ENCODE peak calls at places on chromosomes 11 and 22, in five cellular contexts. One of them, this sample, is unnamed.

GRCh38 chr22:46150615-46151423 is 493 bp downstream of the PPARA start:
- DNase-seq in body of pancreas: peak; percentile 52
- DNase-seq in GM03348: peak; percentile 48
- DNase-seq in frontal cortex: peak; percentile 55
- DNase-seq in CD4-positive, alpha-beta T cell: peak; percentile 24
- DNase-seq in this sample: no peak

GRCh38 chr22:50342651-50343540 is at the start of gene PPP6R2:
- DNase-seq in body of pancreas: peak; percentile 88
- DNase-seq in frontal cortex: peak; percentile 90
- DNase-seq in GM03348: peak; percentile 97
- DNase-seq in CD4-positive, alpha-beta T cell: peak; percentile 88
- DNase-seq in this sample: peak; percentile 57

GRCh38 chr11:13668957-13669521 is 571 bp downstream of the FAR1 start:
- DNase-seq in body of pancreas: peak; percentile 47
- DNase-seq in GM03348: peak; percentile 59
- DNase-seq in frontal cortex: no peak
- DNase-seq in CD4-positive, alpha-beta T cell: peak; percentile 44
- DNase-seq in this sample: peak; percentile 51

GRCh38 chr11:73693877-73694525 is 47.6 kb downstream of the PLEKHB1 start:
- DNase-seq in body of pancreas: no peak
- DNase-seq in GM03348: no peak
- DNase-seq in CD4-positive, alpha-beta T cell: no peak
- DNase-seq in frontal cortex: no peak
- DNase-seq in this sample: no peak

GRCh38 chr22:50267591-50268390 is 2.4 kb downstream of the MAPK11 start:
- DNase-seq in body of pancreas: peak; percentile 75
- DNase-seq in CD4-positive, alpha-beta T cell: peak; percentile 53
- DNase-seq in GM03348: peak; percentile 98
- DNase-seq in frontal cortex: no peak
- DNase-seq in this sample: no peak

GRCh38 chr11:46330154-46330886 is 16.9 kb upstream of the DGKZ start:
- DNase-seq in body of pancreas: no peak
- DNase-seq in CD4-positive, alpha-beta T cell: no peak
- DNase-seq in GM03348: no peak
- DNase-seq in frontal cortex: no peak
- DNase-seq in this sample: no peak

GRCh38 chr11:75203641-75204011 is 36.9 kb upstream of the TPBGL start:
- DNase-seq in body of pancreas: no peak
- DNase-seq in CD4-positive, alpha-beta T cell: no peak
- DNase-seq in GM03348: no peak
- DNase-seq in frontal cortex: no peak
- DNase-seq in this sample: no peak

GRCh38 chr11:88402192-88402715 is 64.7 kb upstream of the CTSC start:
- DNase-seq in GM03348: peak; percentile 34
- DNase-seq in body of pancreas: no peak
- DNase-seq in CD4-positive, alpha-beta T cell: no peak
- DNase-seq in frontal cortex: no peak
- DNase-seq in this sample: no peak

GRCh38 chr22:38017272-38017920 is 33.0 kb upstream of the SOX10 start:
- DNase-seq in CD4-positive, alpha-beta T cell: no peak
- DNase-seq in body of pancreas: peak; percentile 59
- DNase-seq in frontal cortex: peak; percentile 69
- DNase-seq in GM03348: peak; percentile 79
- DNase-seq in this sample: peak; percentile 78

GRCh38 chr11:12001152-12001551 is 7.3 kb downstream of the DKK3 start:
- DNase-seq in frontal cortex: no peak
- DNase-seq in CD4-positive, alpha-beta T cell: no peak
- DNase-seq in body of pancreas: no peak
- DNase-seq in GM03348: no peak
- DNase-seq in this sample: no peak

GRCh38 chr11:104275992-104276391 is 112.0 kb upstream of the PDGFD start:
- DNase-seq in frontal cortex: no peak
- DNase-seq in GM03348: no peak
- DNase-seq in CD4-positive, alpha-beta T cell: no peak
- DNase-seq in body of pancreas: no peak
- DNase-seq in this sample: no peak

GRCh38 chr22:21626073-21626734 is 3.6 kb downstream of the YDJC start:
- DNase-seq in GM03348: no peak
- DNase-seq in body of pancreas: no peak
- DNase-seq in CD4-positive, alpha-beta T cell: no peak
- DNase-seq in frontal cortex: no peak
- DNase-seq in this sample: no peak

GRCh38 chr22:49208003-49208402 is 619.7 kb downstream of the BRD1 start:
- DNase-seq in frontal cortex: no peak
- DNase-seq in CD4-positive, alpha-beta T cell: no peak
- DNase-seq in body of pancreas: peak; percentile 6
- DNase-seq in GM03348: no peak
- DNase-seq in this sample: no peak

GRCh38 chr11:35747638-35748037 is 85.1 kb downstream of the TRIM44 start:
- DNase-seq in CD4-positive, alpha-beta T cell: no peak
- DNase-seq in body of pancreas: peak; percentile 29
- DNase-seq in frontal cortex: no peak
- DNase-seq in GM03348: no peak
- DNase-seq in this sample: no peak

GRCh38 chr22:38345782-38346181 is 28.5 kb upstream of the CSNK1E start:
- DNase-seq in body of pancreas: no peak
- DNase-seq in GM03348: no peak
- DNase-seq in frontal cortex: no peak
- DNase-seq in CD4-positive, alpha-beta T cell: no peak
- DNase-seq in this sample: no peak

GRCh38 chr11:17722000-17722643 is 2.8 kb downstream of the MYOD1 start:
- DNase-seq in CD4-positive, alpha-beta T cell: no peak
- DNase-seq in frontal cortex: no peak
- DNase-seq in GM03348: peak; percentile 66
- DNase-seq in body of pancreas: no peak
- DNase-seq in this sample: no peak